ENCODE peak calls at places on chromosomes 16 and 17, in ten cellular contexts. V is SK-N-SH, N is endothelial cell of umbilical vein, P is A549, C is mucosa of descending colon, L is body of pancreas, F is pancreas, Z is left lung, E is BJ, K is dorsolateral prefrontal cortex. U is an unnamed sample.

GRCh38 chr16:84497418-84497817 is 7.0 kb downstream of the MEAK7 start:
- DNase-seq in V (no peak), N (no peak), P (no peak), C (no peak), L (no peak), F (no peak), Z (no peak), E (no peak), K (peak), U (no peak)

GRCh38 chr16:77332792-77333191 is 102.0 kb downstream of the ADAMTS18 start:
- DNase-seq in V (no peak), N (no peak), P (no peak), C (no peak), L (no peak), F (no peak), Z (no peak), E (no peak), K (no peak), U (no peak)

GRCh38 chr16:85699628-85700027 is 10.9 kb upstream of the GINS2 start:
- DNase-seq in V (peak), N (no peak), P (peak), C (peak), L (no peak), F (no peak), Z (no peak), E (no peak), K (peak), U (no peak)

GRCh38 chr17:27473190-27473747 is 17.0 kb downstream of the KSR1 start:
- DNase-seq in V (no peak), N (no peak), P (no peak), C (no peak), L (no peak), F (no peak), Z (no peak), E (no peak), K (no peak), U (no peak)

GRCh38 chr17:61284174-61284573 is 115.5 kb upstream of the TBX2 start:
- DNase-seq in V (no peak), N (no peak), P (no peak), C (no peak), L (no peak), F (no peak), Z (no peak), E (peak), K (no peak), U (no peak)

GRCh38 chr17:60717814-60718213 is 40.2 kb downstream of the BCAS3 start:
- DNase-seq in V (no peak), N (no peak), P (no peak), C (no peak), L (no peak), F (no peak), Z (no peak), E (no peak), K (no peak), U (no peak)

GRCh38 chr17:28901866-28902818 is 737 bp downstream of the DHRS13 start:
- DNase-seq in V (peak), N (no peak), P (peak), C (peak), L (peak), F (peak), Z (peak), E (no peak), K (no peak), U (peak)

GRCh38 chr17:81148986-81149533 is 16.2 kb upstream of the PVALEF start:
- DNase-seq in V (no peak), N (no peak), P (no peak), C (no peak), L (peak), F (no peak), Z (no peak), E (no peak), K (no peak), U (no peak)

GRCh38 chr16:56997931-56998330 is 8.6 kb downstream of the NLRC5 start:
- DNase-seq in V (no peak), N (no peak), P (no peak), C (no peak), L (no peak), F (no peak), Z (no peak), E (no peak), K (no peak), U (peak)

GRCh38 chr17:45688820-45689219 is 95.3 kb upstream of the CRHR1 start:
- DNase-seq in V (no peak), N (no peak), P (no peak), C (no peak), L (no peak), F (no peak), Z (no peak), E (no peak), K (no peak), U (no peak)

GRCh38 chr16:51337662-51338061 is 186.6 kb upstream of the SALL1 start:
- DNase-seq in V (no peak), N (no peak), P (no peak), C (no peak), L (no peak), F (no peak), Z (no peak), E (no peak), K (no peak), U (no peak)

GRCh38 chr16:30051518-30051917 is 14.0 kb upstream of the ALDOA start:
- DNase-seq in V (no peak), N (peak), P (no peak), C (peak), L (no peak), F (no peak), Z (no peak), E (no peak), K (no peak), U (no peak)

GRCh38 chr16:24854607-24855171 is 8.9 kb downstream of the SLC5A11 start:
- DNase-seq in V (no peak), N (no peak), P (peak), C (no peak), L (no peak), F (no peak), Z (no peak), E (no peak), K (no peak), U (no peak)

GRCh38 chr16:83715217-83715920 is 92.4 kb upstream of the HSBP1 start:
- DNase-seq in V (no peak), N (peak), P (no peak), C (no peak), L (no peak), F (no peak), Z (no peak), E (no peak), K (no peak), U (no peak)

GRCh38 chr16:20740007-20740883 is 1.4 kb downstream of the THUMPD1 start:
- DNase-seq in V (peak), N (peak), P (peak), C (no peak), L (peak), F (no peak), Z (no peak), E (no peak), K (no peak), U (no peak)

GRCh38 chr17:45948881-45949624 is 50.0 kb upstream of the STH start:
- DNase-seq in V (no peak), N (peak), P (peak), C (peak), L (peak), F (peak), Z (peak), E (peak), K (peak), U (peak)

GRCh38 chr16:66926171-66926570 is 836 bp upstream of the RRAD start:
- DNase-seq in V (no peak), N (no peak), P (no peak), C (no peak), L (no peak), F (no peak), Z (no peak), E (no peak), K (no peak), U (no peak)

GRCh38 chr16:84603115-84603816 is 14.6 kb downstream of the COTL1 start:
- DNase-seq in V (no peak), N (peak), P (peak), C (peak), L (peak), F (no peak), Z (peak), E (peak), K (peak), U (peak)

GRCh38 chr17:37391146-37391545 is 15.4 kb downstream of the C17orf78 start:
- DNase-seq in V (no peak), N (no peak), P (no peak), C (no peak), L (no peak), F (no peak), Z (no peak), E (no peak), K (no peak), U (no peak)

GRCh38 chr17:76446449-76447231 is 6.3 kb downstream of the UBE2O start:
- DNase-seq in V (no peak), N (peak), P (peak), C (no peak), L (peak), F (no peak), Z (no peak), E (no peak), K (no peak), U (no peak)

GRCh38 chr17:36641877-36642845 is 40.8 kb downstream of the MRM1 start:
- DNase-seq in V (peak), N (no peak), P (no peak), C (peak), L (no peak), F (no peak), Z (no peak), E (no peak), K (no peak), U (no peak)

GRCh38 chr16:86892509-86892908 is 314.2 kb downstream of the FOXL1 start:
- DNase-seq in V (no peak), N (no peak), P (no peak), C (no peak), L (no peak), F (no peak), Z (no peak), E (no peak), K (no peak), U (no peak)

GRCh38 chr16:11717811-11718210 is 24.8 kb downstream of the TXNDC11 start:
- DNase-seq in V (no peak), N (no peak), P (no peak), C (no peak), L (no peak), F (no peak), Z (no peak), E (no peak), K (no peak), U (no peak)

GRCh38 chr17:31778538-31778937 is 80.5 kb downstream of the COPRS start:
- DNase-seq in V (no peak), N (no peak), P (no peak), C (no peak), L (no peak), F (no peak), Z (no peak), E (no peak), K (no peak), U (no peak)

GRCh38 chr16:54437921-54438320 is 151.3 kb upstream of the IRX3 start:
- DNase-seq in V (no peak), N (no peak), P (peak), C (no peak), L (no peak), F (no peak), Z (no peak), E (no peak), K (no peak), U (no peak)

GRCh38 chr16:62149646-62150045 is 113.4 kb upstream of the CDH8 start:
- DNase-seq in V (no peak), N (no peak), P (no peak), C (no peak), L (no peak), F (no peak), Z (no peak), E (no peak), K (no peak), U (no peak)

GRCh38 chr16:24769806-24770205 is 40.4 kb downstream of the TNRC6A start:
- DNase-seq in V (no peak), N (no peak), P (no peak), C (no peak), L (no peak), F (no peak), Z (no peak), E (no peak), K (no peak), U (no peak)

GRCh38 chr17:76940293-76940692 is 72.1 kb downstream of the MGAT5B start:
- DNase-seq in V (no peak), N (no peak), P (no peak), C (no peak), L (no peak), F (no peak), Z (peak), E (no peak), K (no peak), U (no peak)

GRCh38 chr17:45998987-45999899 is at the start of gene STH:
- DNase-seq in V (no peak), N (no peak), P (no peak), C (no peak), L (no peak), F (no peak), Z (no peak), E (no peak), K (no peak), U (no peak)

GRCh38 chr17:34771891-34772290 is 189.4 kb downstream of the CCT6B start:
- DNase-seq in V (no peak), N (no peak), P (no peak), C (no peak), L (no peak), F (no peak), Z (no peak), E (no peak), K (no peak), U (no peak)

GRCh38 chr17:44417553-44417952 is 28.1 kb upstream of the ITGA2B start:
- DNase-seq in V (no peak), N (peak), P (peak), C (no peak), L (peak), F (no peak), Z (no peak), E (peak), K (no peak), U (no peak)

GRCh38 chr16:1141716-1142115 is 11.2 kb upstream of the CACNA1H start:
- DNase-seq in V (no peak), N (no peak), P (no peak), C (no peak), L (no peak), F (no peak), Z (no peak), E (no peak), K (no peak), U (no peak)
- H3K4me3 ChIP-seq in V (no peak), N (no peak), P (no peak), C (no peak), L (no peak), F (no peak), Z (no peak), E (no peak), K (no peak), U (no peak)

GRCh38 chr17:49967621-49968379 is 1.2 kb upstream of the DLX4 start:
- DNase-seq in V (no peak), N (no peak), P (no peak), C (no peak), L (no peak), F (no peak), Z (peak), E (no peak), K (no peak), U (no peak)
- H3K4me3 ChIP-seq in V (no peak), N (no peak), P (peak), C (no peak), L (no peak), F (peak), Z (peak), E (peak), K (no peak), U (no peak)

GRCh38 chr17:74356640-74357465 is 4.8 kb downstream of the BTBD17 start:
- DNase-seq in V (no peak), N (no peak), P (peak), C (no peak), L (no peak), F (no peak), Z (no peak), E (no peak), K (no peak), U (peak)
- H3K4me3 ChIP-seq in V (no peak), N (no peak), P (peak), C (no peak), L (no peak), F (no peak), Z (no peak), E (no peak), K (no peak), U (no peak)

GRCh38 chr17:38797828-38798227 is 1.5 kb downstream of the PIP4K2B start:
- DNase-seq in V (no peak), N (no peak), P (no peak), C (no peak), L (no peak), F (no peak), Z (no peak), E (no peak), K (no peak), U (no peak)
- H3K4me3 ChIP-seq in V (peak), N (no peak), P (peak), C (no peak), L (no peak), F (no peak), Z (peak), E (peak), K (peak), U (peak)

GRCh38 chr16:50279142-50279865 is 13.0 kb downstream of the ADCY7 start:
- DNase-seq in V (no peak), N (no peak), P (no peak), C (peak), L (peak), F (no peak), Z (peak), E (no peak), K (peak), U (peak)
- H3K4me3 ChIP-seq in V (no peak), N (no peak), P (no peak), C (no peak), L (no peak), F (no peak), Z (no peak), E (no peak), K (no peak), U (no peak)

DNA sequence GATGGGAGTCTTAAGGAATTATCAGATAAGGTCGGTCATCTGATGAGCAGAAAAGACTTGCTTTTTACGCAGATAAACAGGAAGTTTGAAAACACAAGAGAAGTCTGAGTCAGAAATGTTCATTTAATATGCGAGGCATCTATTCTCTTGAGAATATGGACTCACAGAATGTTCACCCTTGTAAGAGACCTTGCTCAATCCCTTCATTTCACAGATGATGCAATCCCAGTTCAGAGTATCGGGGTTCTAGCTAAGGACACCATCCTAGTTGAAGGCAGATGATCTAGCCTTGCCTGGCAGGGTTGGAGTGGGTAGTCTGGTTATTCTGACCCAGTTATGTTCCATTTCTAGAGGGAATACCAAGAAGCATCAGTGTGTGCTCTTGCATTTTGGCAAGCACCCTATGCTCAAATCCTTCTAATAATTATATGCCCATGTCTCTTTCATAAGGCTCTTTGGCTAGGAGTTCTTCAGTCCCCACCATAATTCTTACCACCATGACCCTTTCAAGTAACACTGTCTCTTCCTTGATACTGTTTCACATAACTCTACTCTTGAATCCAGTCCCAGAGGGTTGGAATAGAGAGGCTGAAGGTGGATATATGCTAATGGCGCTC is 42.5 kb downstream of the YPEL2 start:
- DNase-seq in V (no peak), N (no peak), P (no peak), C (no peak), L (peak), F (no peak), Z (no peak), E (peak), K (no peak), U (no peak)
- H3K4me3 ChIP-seq in V (no peak), N (no peak), P (no peak), C (no peak), L (no peak), F (no peak), Z (no peak), E (no peak), K (no peak), U (no peak)

GRCh38 chr16:68068926-68069325 is 16.2 kb upstream of the NFATC3 start:
- DNase-seq in V (no peak), N (no peak), P (no peak), C (no peak), L (no peak), F (no peak), Z (no peak), E (no peak), K (no peak), U (no peak)

GRCh38 chr16:68065716-68066305 is 19.4 kb upstream of the NFATC3 start:
- DNase-seq in V (no peak), N (peak), P (no peak), C (no peak), L (no peak), F (no peak), Z (no peak), E (no peak), K (no peak), U (no peak)

GRCh38 chr16:68064791-68065365 is 20.3 kb upstream of the NFATC3 start:
- DNase-seq in V (peak), N (peak), P (peak), C (peak), L (peak), F (peak), Z (peak), E (no peak), K (peak), U (peak)

GRCh38 chr16:68069511-68070248 is 15.5 kb upstream of the NFATC3 start:
- DNase-seq in V (no peak), N (no peak), P (no peak), C (peak), L (peak), F (peak), Z (peak), E (no peak), K (no peak), U (peak)

DNA sequence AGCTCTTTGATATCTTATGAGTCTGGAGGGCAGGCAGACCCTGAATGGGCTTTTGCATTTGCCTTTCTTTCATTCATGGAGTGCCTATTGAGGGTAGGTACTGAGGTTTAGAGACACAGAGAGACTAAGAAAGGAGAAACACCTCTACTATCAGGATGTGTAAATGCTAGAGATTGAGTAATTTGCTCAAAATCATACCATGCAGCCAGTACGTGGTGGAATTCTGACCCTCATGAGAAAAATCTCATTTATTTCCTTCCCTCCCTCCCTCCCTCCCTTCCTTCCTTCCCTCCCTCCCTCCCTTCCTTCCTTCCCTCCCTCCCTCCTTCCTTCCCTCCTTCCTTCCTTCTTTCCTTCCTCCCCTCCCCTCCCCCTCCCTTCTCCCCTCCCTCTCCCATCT is 18.4 kb upstream of the NFATC3 start:
- DNase-seq in V (no peak), N (no peak), P (no peak), C (no peak), L (no peak), F (no peak), Z (no peak), E (no peak), K (no peak), U (no peak)
- H3K4me3 ChIP-seq in V (no peak), N (no peak), P (no peak), C (no peak), L (no peak), F (no peak), Z (no peak), E (no peak), K (no peak), U (no peak)

DNA sequence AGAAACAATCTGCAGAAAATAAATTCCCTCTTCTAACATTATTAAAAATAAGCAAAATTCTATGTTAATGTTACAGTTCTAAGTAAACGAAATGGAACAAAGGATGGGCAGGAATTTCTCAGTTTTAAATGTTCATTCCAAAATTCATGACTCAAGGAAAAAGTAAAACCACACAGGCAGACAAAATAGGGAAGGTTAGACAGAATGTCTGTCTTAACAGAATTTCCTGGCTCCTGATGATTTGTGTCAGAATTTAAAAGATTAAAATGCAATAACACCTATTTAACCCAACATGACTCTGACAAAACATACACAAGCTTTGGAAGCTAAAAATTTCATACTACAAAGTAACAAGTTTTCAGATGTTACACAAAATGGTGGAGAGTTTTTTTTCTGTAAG is 42.8 kb downstream of the SPOP start:
- DNase-seq in V (no peak), N (no peak), P (no peak), C (no peak), L (no peak), F (no peak), Z (no peak), E (no peak), K (no peak), U (no peak)
- H3K4me3 ChIP-seq in V (no peak), N (no peak), P (no peak), C (no peak), L (no peak), F (no peak), Z (no peak), E (no peak), K (no peak), U (no peak)

U was measured in right lobe of liver.